ENCODE peak calls at places on chromosomes 5 and 9, in six cellular contexts. T, A, X, J, C and E are unnamed samples.

GRCh38 chr5:166845044-166845443 is 1446.4 kb upstream of the WWC1 start:
- DNase-seq in J (no peak), C (no peak), X (peak), A (no peak), T (peak), E (no peak)

GRCh38 chr9:92607773-92608172 is 62.2 kb downstream of the IPPK start:
- DNase-seq in C (peak), T (no peak), A (no peak), X (peak), J (peak), E (no peak)

GRCh38 chr5:137572042-137572695 is 73.0 kb upstream of the SPOCK1 start:
- DNase-seq in X (peak), T (peak), C (peak), A (no peak), J (no peak), E (no peak)

GRCh38 chr9:112249277-112249676 is 74.2 kb upstream of the SUSD1 start:
- DNase-seq in J (no peak), C (peak), A (no peak), X (peak), T (peak), E (no peak)

GRCh38 chr5:137200906-137201305 is 298.2 kb downstream of the SPOCK1 start:
- DNase-seq in A (no peak), J (no peak), T (no peak), X (no peak), C (no peak), E (no peak)

GRCh38 chr9:35743880-35744518 is 5.0 kb downstream of the GBA2 start:
- DNase-seq in X (no peak), J (no peak), A (no peak), T (no peak), C (no peak), E (no peak)

GRCh38 chr9:4276856-4277255 is 23.0 kb downstream of the GLIS3 start:
- DNase-seq in C (no peak), T (no peak), X (no peak), J (no peak), A (no peak), E (no peak)

GRCh38 chr9:109781541-109782197 is 1.7 kb downstream of the PALM2AKAP2 start:
- DNase-seq in J (no peak), C (peak), X (no peak), A (no peak), T (no peak), E (no peak)

GRCh38 chr9:114678847-114679246 is 3.1 kb downstream of the TEX48 start:
- DNase-seq in J (no peak), X (no peak), C (peak), A (no peak), T (no peak), E (no peak)

GRCh38 chr5:140322751-140323731 is 20.1 kb upstream of the PFDN1 start:
- DNase-seq in T (peak), J (no peak), A (no peak), X (peak), C (peak), E (no peak)

GRCh38 chr9:120676767-120677402 is 37.4 kb downstream of the MEGF9 start:
- DNase-seq in J (no peak), A (no peak), C (no peak), X (no peak), T (no peak), E (no peak)

GRCh38 chr5:10424124-10424731 is 17.5 kb upstream of the ROPN1L start:
- DNase-seq in C (peak), A (peak), X (peak), T (peak), J (peak), E (no peak)

GRCh38 chr5:95217881-95218280 is 67.0 kb downstream of the MCTP1 start:
- DNase-seq in X (no peak), C (no peak), J (no peak), T (no peak), A (no peak), E (no peak)

GRCh38 chr9:27379311-27380236 is 82.6 kb upstream of the EQTN start:
- DNase-seq in T (peak), X (no peak), C (no peak), A (no peak), J (no peak), E (peak)

GRCh38 chr5:120139039-120139438 is 325.1 kb upstream of the PRR16 start:
- DNase-seq in X (peak), C (peak), J (no peak), A (no peak), T (peak), E (no peak)

GRCh38 chr9:4929917-4930316 is 55.2 kb upstream of the JAK2 start:
- DNase-seq in A (no peak), C (peak), T (no peak), J (no peak), X (peak), E (no peak)

GRCh38 chr5:172854451-172854871 is 20.4 kb downstream of the ERGIC1 start:
- DNase-seq in A (no peak), X (no peak), T (peak), C (no peak), J (no peak), E (peak)

GRCh38 chr9:134041649-134041962 is 16.3 kb downstream of the BRD3OS start:
- DNase-seq in A (no peak), T (no peak), J (no peak), C (no peak), X (no peak), E (no peak)

GRCh38 chr5:119327018-119327417 is 28.8 kb upstream of the TNFAIP8 start:
- DNase-seq in C (no peak), J (no peak), X (peak), A (no peak), T (no peak), E (no peak)

GRCh38 chr5:179530069-179530998 is 20.0 kb upstream of the RUFY1 start:
- DNase-seq in T (peak), C (peak), X (peak), A (peak), J (no peak), E (peak)

GRCh38 chr9:71073494-71073893 is 47.9 kb downstream of the TRPM3 start:
- DNase-seq in X (no peak), C (no peak), A (no peak), T (no peak), J (no peak), E (no peak)

GRCh38 chr9:123451011-123451410 is 95.0 kb downstream of the CRB2 start:
- DNase-seq in C (no peak), A (no peak), J (no peak), T (no peak), X (no peak), E (no peak)

GRCh38 chr5:148956632-148957385 is 106.1 kb downstream of the SH3TC2 start:
- DNase-seq in J (no peak), X (no peak), T (no peak), C (no peak), A (no peak), E (no peak)

GRCh38 chr5:138874771-138875628 is at the start of gene LRRTM2:
- DNase-seq in C (peak), X (peak), A (no peak), T (peak), J (no peak), E (no peak)